ENCODE peak calls at places on chromosomes 16 and 17, in ten cellular contexts. Y is activated CD4-positive, alpha-beta T cell treated with anti-CD3 and anti-CD28 coated beads for 24 hours; O is HL-60; L is Caco-2; R is stimulated activated CD8-positive, alpha-beta memory T cell treated with anti-CD3 and anti-CD28 coated beads, Interleukin-12 subunit alpha, Interleukin-12 subunit beta, amount 100 ng/mL, for 4 hours; F is fibroblast of lung; J is keratinocyte; A is activated CD8-positive, alpha-beta memory T cell treated with anti-CD3 and anti-CD28 coated beads for 4 hours; Z is H1; S is mucosa of descending colon. Q is an unnamed sample.

GRCh38 chr17:57927048-57927723 is 28.0 kb downstream of the CUEDC1 start:
- DNase-seq in Y (no peak), O (no peak), L (no peak), R (no peak), F (peak; percentile 88), J (no peak), A (no peak), Z (no peak), S (no peak), Q (no peak)

GRCh38 chr17:71361691-71362450 is 758.9 kb upstream of the SOX9 start:
- DNase-seq in Y (no peak), O (no peak), L (no peak), R (no peak), F (peak; percentile 77), J (no peak), A (no peak), Z (no peak), S (no peak), Q (no peak)

GRCh38 chr16:1964046-1964505 is 550 bp downstream of the RPS2 start:
- DNase-seq in Y (no peak), O (peak; percentile 48), L (no peak), R (no peak), F (peak; percentile 34), J (no peak), A (no peak), Z (no peak), S (no peak), Q (peak; percentile 47)

GRCh38 chr17:48678141-48678971 is 44.0 kb downstream of the PRAC1 start:
- DNase-seq in Y (peak; percentile 67), O (peak; percentile 32), L (peak; percentile 69), R (peak; percentile 48), F (peak; percentile 21), J (peak; percentile 19), A (peak; percentile 25), Z (peak; percentile 51), S (peak; percentile 86), Q (peak; percentile 68)

GRCh38 chr16:87681990-87682570 is 79.8 kb downstream of the JPH3 start:
- DNase-seq in Y (no peak), O (no peak), L (no peak), R (no peak), F (peak; percentile 68), J (no peak), A (no peak), Z (no peak), S (no peak), Q (peak; percentile 74)

GRCh38 chr17:15966879-15967248 is 21.9 kb downstream of the ADORA2B start:
- DNase-seq in Y (no peak), O (peak; percentile 33), L (no peak), R (no peak), F (no peak), J (no peak), A (no peak), Z (no peak), S (peak; percentile 80), Q (no peak)

GRCh38 chr16:65509172-65509571 is 387.3 kb upstream of the CDH11 start:
- DNase-seq in Y (no peak), O (no peak), L (no peak), R (no peak), F (no peak), J (no peak), A (no peak), Z (no peak), S (no peak), Q (no peak)

GRCh38 chr17:61817452-61817851 is 45.9 kb downstream of the BRIP1 start:
- DNase-seq in Y (no peak), O (no peak), L (no peak), R (no peak), F (no peak), J (no peak), A (no peak), Z (no peak), S (no peak), Q (no peak)

GRCh38 chr17:73211745-73212144 is 18.9 kb downstream of the COG1 start:
- DNase-seq in Y (peak; percentile 14), O (no peak), L (no peak), R (peak; percentile 39), F (no peak), J (no peak), A (peak; percentile 24), Z (no peak), S (no peak), Q (no peak)

GRCh38 chr17:2090804-2091534 is 36.1 kb downstream of the HIC1 start:
- DNase-seq in Y (no peak), O (no peak), L (no peak), R (no peak), F (peak; percentile 91), J (no peak), A (no peak), Z (no peak), S (peak; percentile 51), Q (peak; percentile 59)

GRCh38 chr16:28155293-28155692 is 56.5 kb downstream of the XPO6 start:
- DNase-seq in Y (no peak), O (no peak), L (no peak), R (no peak), F (peak; percentile 47), J (no peak), A (no peak), Z (no peak), S (no peak), Q (no peak)

GRCh38 chr17:77337150-77337549 is 196.4 kb downstream of the SEC14L1 start:
- DNase-seq in Y (no peak), O (no peak), L (no peak), R (no peak), F (no peak), J (no peak), A (no peak), Z (no peak), S (no peak), Q (no peak)

GRCh38 chr16:4123617-4124300 is 7.5 kb upstream of the ADCY9 start:
- DNase-seq in Y (no peak), O (no peak), L (no peak), R (no peak), F (peak; percentile 51), J (no peak), A (no peak), Z (no peak), S (no peak), Q (no peak)

GRCh38 chr17:81537343-81537855 is 9.2 kb downstream of the FSCN2 start:
- DNase-seq in Y (no peak), O (no peak), L (no peak), R (no peak), F (no peak), J (no peak), A (no peak), Z (no peak), S (peak; percentile 78), Q (no peak)

GRCh38 chr16:27701381-27701780 is 151.4 kb downstream of the KATNIP start:
- DNase-seq in Y (no peak), O (no peak), L (no peak), R (no peak), F (no peak), J (no peak), A (no peak), Z (no peak), S (no peak), Q (no peak)

GRCh38 chr17:66301418-66301863 is 972 bp upstream of the PRKCA start:
- DNase-seq in Y (no peak), O (no peak), L (no peak), R (no peak), F (no peak), J (no peak), A (no peak), Z (no peak), S (no peak), Q (no peak)

GRCh38 chr17:40598021-40598927 is 33.0 kb upstream of the CCR7 start:
- DNase-seq in Y (peak; percentile 72), O (no peak), L (no peak), R (peak; percentile 61), F (no peak), J (no peak), A (peak; percentile 66), Z (no peak), S (no peak), Q (no peak)

GRCh38 chr16:21946889-21947635 is 6.1 kb upstream of the UQCRC2 start:
- DNase-seq in Y (no peak), O (no peak), L (no peak), R (no peak), F (no peak), J (no peak), A (no peak), Z (no peak), S (no peak), Q (no peak)

GRCh38 chr16:1309888-1310831 is 724 bp downstream of the UBE2I start:
- DNase-seq in Y (peak; percentile 35), O (peak; percentile 53), L (no peak), R (peak; percentile 48), F (peak; percentile 47), J (no peak), A (peak; percentile 28), Z (no peak), S (peak; percentile 74), Q (peak; percentile 50)

GRCh38 chr16:50638816-50639670 is 42.1 kb downstream of the SNX20 start:
- DNase-seq in Y (no peak), O (no peak), L (no peak), R (no peak), F (no peak), J (no peak), A (no peak), Z (no peak), S (no peak), Q (no peak)

GRCh38 chr17:8173056-8173870 is 2.9 kb downstream of the TMEM107 start:
- DNase-seq in Y (peak; percentile 73), O (peak; percentile 85), L (peak; percentile 83), R (no peak), F (peak; percentile 99), J (no peak), A (peak; percentile 79), Z (no peak), S (peak; percentile 67), Q (peak; percentile 97)

GRCh38 chr16:67967956-67968439 is 439 bp downstream of the SLC12A4 start:
- DNase-seq in Y (no peak), O (peak; percentile 18), L (no peak), R (no peak), F (peak; percentile 39), J (no peak), A (no peak), Z (no peak), S (peak; percentile 59), Q (peak; percentile 51)

GRCh38 chr17:81306491-81306890 is 11.4 kb upstream of the SLC38A10 start:
- DNase-seq in Y (no peak), O (no peak), L (no peak), R (no peak), F (no peak), J (no peak), A (no peak), Z (no peak), S (no peak), Q (no peak)

GRCh38 chr16:61243954-61244353 is 792.3 kb downstream of the CDH8 start:
- DNase-seq in Y (no peak), O (no peak), L (no peak), R (no peak), F (no peak), J (no peak), A (no peak), Z (no peak), S (no peak), Q (no peak)

GRCh38 chr17:63133489-63133888 is 167.5 kb downstream of the TANC2 start:
- DNase-seq in Y (no peak), O (no peak), L (no peak), R (no peak), F (no peak), J (no peak), A (no peak), Z (no peak), S (no peak), Q (no peak)

GRCh38 chr17:76240461-76241204 is at the start of gene RNF157:
- DNase-seq in Y (no peak), O (no peak), L (peak; percentile 79), R (peak; percentile 56), F (peak; percentile 43), J (no peak), A (no peak), Z (no peak), S (peak; percentile 79), Q (peak; percentile 41)

GRCh38 chr17:80880650-80880989 is 111.0 kb upstream of the CHMP6 start:
- DNase-seq in Y (no peak), O (no peak), L (no peak), R (no peak), F (no peak), J (no peak), A (no peak), Z (no peak), S (no peak), Q (no peak)